ENCODE peak calls at places on chromosomes 5 and 9, in ten cellular contexts. One of them, this sample, is unnamed.

GRCh38 chr5:145574889-145575573 is 260.1 kb downstream of the PRELID2 start:
- DNase-seq in kidney: no peak
- DNase-seq in NCI-H774: no peak
- DNase-seq in NCI-H1092 treated with DMSO at 0.1 percent for 48 hours: no peak
- DNase-seq in endothelial cell: no peak
- DNase-seq in stimulated activated CD4-positive, alpha-beta T cell treated with anti-CD3 and anti-CD28 coated beads, Interleukin-12 subunit alpha, Interleukin-12 subunit beta, amount 100 ng/mL, for 48 hours: no peak
- DNase-seq in effector CD4-positive, alpha-beta T cell: no peak
- DNase-seq in EH: no peak
- DNase-seq in neural crest cell: no peak
- DNase-seq in AG09319: no peak
- DNase-seq in this sample: peak; percentile 60

GRCh38 chr5:72281430-72281763 is 38.6 kb downstream of the MRPS27 start:
- DNase-seq in AG09319: no peak
- DNase-seq in kidney: no peak
- DNase-seq in NCI-H1092 treated with DMSO at 0.1 percent for 48 hours: no peak
- DNase-seq in effector CD4-positive, alpha-beta T cell: no peak
- DNase-seq in stimulated activated CD4-positive, alpha-beta T cell treated with anti-CD3 and anti-CD28 coated beads, Interleukin-12 subunit alpha, Interleukin-12 subunit beta, amount 100 ng/mL, for 48 hours: no peak
- DNase-seq in EH: no peak
- DNase-seq in neural crest cell: no peak
- DNase-seq in endothelial cell: no peak
- DNase-seq in NCI-H774: no peak
- DNase-seq in this sample: no peak

GRCh38 chr9:69157751-69158466 is 16.2 kb upstream of the TJP2 start:
- DNase-seq in EH: peak; percentile 80
- DNase-seq in kidney: no peak
- DNase-seq in AG09319: no peak
- DNase-seq in NCI-H1092 treated with DMSO at 0.1 percent for 48 hours: no peak
- DNase-seq in endothelial cell: peak; percentile 36
- DNase-seq in stimulated activated CD4-positive, alpha-beta T cell treated with anti-CD3 and anti-CD28 coated beads, Interleukin-12 subunit alpha, Interleukin-12 subunit beta, amount 100 ng/mL, for 48 hours: no peak
- DNase-seq in neural crest cell: no peak
- DNase-seq in effector CD4-positive, alpha-beta T cell: no peak
- DNase-seq in NCI-H774: no peak
- DNase-seq in this sample: peak; percentile 91

GRCh38 chr5:60036539-60036938 is 143.0 kb upstream of the PDE4D start:
- DNase-seq in endothelial cell: no peak
- DNase-seq in NCI-H1092 treated with DMSO at 0.1 percent for 48 hours: peak; percentile 62
- DNase-seq in NCI-H774: peak; percentile 85
- DNase-seq in EH: no peak
- DNase-seq in effector CD4-positive, alpha-beta T cell: no peak
- DNase-seq in AG09319: no peak
- DNase-seq in stimulated activated CD4-positive, alpha-beta T cell treated with anti-CD3 and anti-CD28 coated beads, Interleukin-12 subunit alpha, Interleukin-12 subunit beta, amount 100 ng/mL, for 48 hours: no peak
- DNase-seq in neural crest cell: no peak
- DNase-seq in kidney: no peak
- DNase-seq in this sample: no peak

GRCh38 chr5:143515829-143516228 is 112.3 kb upstream of the NR3C1 start:
- DNase-seq in EH: peak; percentile 51
- DNase-seq in stimulated activated CD4-positive, alpha-beta T cell treated with anti-CD3 and anti-CD28 coated beads, Interleukin-12 subunit alpha, Interleukin-12 subunit beta, amount 100 ng/mL, for 48 hours: no peak
- DNase-seq in NCI-H1092 treated with DMSO at 0.1 percent for 48 hours: no peak
- DNase-seq in kidney: no peak
- DNase-seq in NCI-H774: no peak
- DNase-seq in effector CD4-positive, alpha-beta T cell: no peak
- DNase-seq in AG09319: peak; percentile 54
- DNase-seq in endothelial cell: no peak
- DNase-seq in neural crest cell: no peak
- DNase-seq in this sample: peak; percentile 74

GRCh38 chr5:89128097-89128496 is 245.1 kb upstream of the MEF2C start:
- DNase-seq in NCI-H1092 treated with DMSO at 0.1 percent for 48 hours: no peak
- DNase-seq in effector CD4-positive, alpha-beta T cell: no peak
- DNase-seq in neural crest cell: no peak
- DNase-seq in kidney: no peak
- DNase-seq in NCI-H774: no peak
- DNase-seq in EH: no peak
- DNase-seq in stimulated activated CD4-positive, alpha-beta T cell treated with anti-CD3 and anti-CD28 coated beads, Interleukin-12 subunit alpha, Interleukin-12 subunit beta, amount 100 ng/mL, for 48 hours: no peak
- DNase-seq in AG09319: no peak
- DNase-seq in endothelial cell: no peak
- DNase-seq in this sample: peak; percentile 3

GRCh38 chr5:134130239-134130945 is 15.9 kb downstream of the TCF7 start:
- DNase-seq in EH: no peak
- DNase-seq in NCI-H1092 treated with DMSO at 0.1 percent for 48 hours: no peak
- DNase-seq in NCI-H774: no peak
- DNase-seq in AG09319: no peak
- DNase-seq in effector CD4-positive, alpha-beta T cell: no peak
- DNase-seq in endothelial cell: no peak
- DNase-seq in neural crest cell: no peak
- DNase-seq in stimulated activated CD4-positive, alpha-beta T cell treated with anti-CD3 and anti-CD28 coated beads, Interleukin-12 subunit alpha, Interleukin-12 subunit beta, amount 100 ng/mL, for 48 hours: no peak
- DNase-seq in kidney: peak; percentile 49
- DNase-seq in this sample: no peak

GRCh38 chr5:86885489-86886225 is 267.9 kb downstream of the COX7C start:
- DNase-seq in effector CD4-positive, alpha-beta T cell: no peak
- DNase-seq in neural crest cell: no peak
- DNase-seq in EH: no peak
- DNase-seq in endothelial cell: no peak
- DNase-seq in kidney: no peak
- DNase-seq in stimulated activated CD4-positive, alpha-beta T cell treated with anti-CD3 and anti-CD28 coated beads, Interleukin-12 subunit alpha, Interleukin-12 subunit beta, amount 100 ng/mL, for 48 hours: no peak
- DNase-seq in NCI-H1092 treated with DMSO at 0.1 percent for 48 hours: no peak
- DNase-seq in AG09319: no peak
- DNase-seq in NCI-H774: no peak
- DNase-seq in this sample: no peak

GRCh38 chr9:128190013-128190412 is 1.4 kb downstream of the CIZ1 start:
- DNase-seq in endothelial cell: no peak
- DNase-seq in NCI-H1092 treated with DMSO at 0.1 percent for 48 hours: no peak
- DNase-seq in stimulated activated CD4-positive, alpha-beta T cell treated with anti-CD3 and anti-CD28 coated beads, Interleukin-12 subunit alpha, Interleukin-12 subunit beta, amount 100 ng/mL, for 48 hours: no peak
- DNase-seq in NCI-H774: no peak
- DNase-seq in EH: no peak
- DNase-seq in effector CD4-positive, alpha-beta T cell: no peak
- DNase-seq in neural crest cell: no peak
- DNase-seq in AG09319: no peak
- DNase-seq in kidney: no peak
- DNase-seq in this sample: no peak

GRCh38 chr5:169875091-169875727 is 105.1 kb downstream of the INSYN2B start:
- DNase-seq in AG09319: peak; percentile 44
- DNase-seq in stimulated activated CD4-positive, alpha-beta T cell treated with anti-CD3 and anti-CD28 coated beads, Interleukin-12 subunit alpha, Interleukin-12 subunit beta, amount 100 ng/mL, for 48 hours: no peak
- DNase-seq in endothelial cell: no peak
- DNase-seq in NCI-H774: no peak
- DNase-seq in kidney: no peak
- DNase-seq in EH: peak; percentile 47
- DNase-seq in effector CD4-positive, alpha-beta T cell: no peak
- DNase-seq in neural crest cell: no peak
- DNase-seq in NCI-H1092 treated with DMSO at 0.1 percent for 48 hours: no peak
- DNase-seq in this sample: no peak

GRCh38 chr5:140011297-140011802 is 31.7 kb downstream of the NRG2 start:
- DNase-seq in effector CD4-positive, alpha-beta T cell: no peak
- DNase-seq in neural crest cell: no peak
- DNase-seq in EH: no peak
- DNase-seq in NCI-H1092 treated with DMSO at 0.1 percent for 48 hours: no peak
- DNase-seq in NCI-H774: no peak
- DNase-seq in kidney: no peak
- DNase-seq in AG09319: no peak
- DNase-seq in stimulated activated CD4-positive, alpha-beta T cell treated with anti-CD3 and anti-CD28 coated beads, Interleukin-12 subunit alpha, Interleukin-12 subunit beta, amount 100 ng/mL, for 48 hours: no peak
- DNase-seq in endothelial cell: no peak
- DNase-seq in this sample: peak; percentile 83

GRCh38 chr5:83025690-83026472 is 51.3 kb downstream of the TMEM167A start:
- DNase-seq in endothelial cell: no peak
- DNase-seq in EH: no peak
- DNase-seq in NCI-H774: no peak
- DNase-seq in AG09319: no peak
- DNase-seq in NCI-H1092 treated with DMSO at 0.1 percent for 48 hours: no peak
- DNase-seq in stimulated activated CD4-positive, alpha-beta T cell treated with anti-CD3 and anti-CD28 coated beads, Interleukin-12 subunit alpha, Interleukin-12 subunit beta, amount 100 ng/mL, for 48 hours: no peak
- DNase-seq in effector CD4-positive, alpha-beta T cell: no peak
- DNase-seq in neural crest cell: no peak
- DNase-seq in kidney: no peak
- DNase-seq in this sample: peak; percentile 25

This sample was measured in M059J.